ENCODE peak calls at places on chromosomes 7 and 10, in ten cellular contexts. One of them, this sample, is unnamed.

GRCh38 chr7:104993217-104993857 is 20.7 kb upstream of the KMT2E start:
- DNase-seq in CD14-positive monocyte: no peak
- DNase-seq in coronary artery: no peak
- DNase-seq in brain microvascular endothelial cell: no peak
- DNase-seq in neural crest cell: no peak
- DNase-seq in upper lobe of right lung: no peak
- DNase-seq in HFFc6: no peak
- DNase-seq in WERI-Rb-1: no peak
- DNase-seq in lower leg skin: no peak
- DNase-seq in adrenal gland: no peak
- DNase-seq in this sample: no peak

GRCh38 chr10:11871470-11871869 is 48.3 kb downstream of the PROSER2 start:
- DNase-seq in CD14-positive monocyte: no peak
- DNase-seq in coronary artery: no peak
- DNase-seq in brain microvascular endothelial cell: peak
- DNase-seq in neural crest cell: no peak
- DNase-seq in upper lobe of right lung: no peak
- DNase-seq in HFFc6: no peak
- DNase-seq in WERI-Rb-1: no peak
- DNase-seq in lower leg skin: no peak
- DNase-seq in adrenal gland: no peak
- DNase-seq in this sample: no peak

GRCh38 chr7:71286336-71286735 is 154.4 kb downstream of the GALNT17 start:
- DNase-seq in CD14-positive monocyte: no peak
- DNase-seq in coronary artery: peak
- DNase-seq in brain microvascular endothelial cell: no peak
- DNase-seq in neural crest cell: no peak
- DNase-seq in upper lobe of right lung: no peak
- DNase-seq in HFFc6: no peak
- DNase-seq in WERI-Rb-1: no peak
- DNase-seq in lower leg skin: no peak
- DNase-seq in adrenal gland: no peak
- DNase-seq in this sample: no peak

GRCh38 chr7:65379318-65379717 is 5.7 kb downstream of the ZNF92 start:
- DNase-seq in CD14-positive monocyte: no peak
- DNase-seq in coronary artery: no peak
- DNase-seq in brain microvascular endothelial cell: peak
- DNase-seq in neural crest cell: no peak
- DNase-seq in upper lobe of right lung: no peak
- DNase-seq in HFFc6: no peak
- DNase-seq in WERI-Rb-1: no peak
- DNase-seq in lower leg skin: no peak
- DNase-seq in adrenal gland: no peak
- DNase-seq in this sample: no peak

GRCh38 chr10:32459072-32459703 is 13.2 kb downstream of the CCDC7 start:
- DNase-seq in CD14-positive monocyte: no peak
- DNase-seq in coronary artery: no peak
- DNase-seq in brain microvascular endothelial cell: no peak
- DNase-seq in neural crest cell: no peak
- DNase-seq in upper lobe of right lung: no peak
- DNase-seq in HFFc6: no peak
- DNase-seq in WERI-Rb-1: no peak
- DNase-seq in lower leg skin: no peak
- DNase-seq in adrenal gland: no peak
- DNase-seq in this sample: no peak

GRCh38 chr7:22725585-22725984 is 1.4 kb upstream of the IL6 start:
- DNase-seq in CD14-positive monocyte: no peak
- DNase-seq in coronary artery: no peak
- DNase-seq in brain microvascular endothelial cell: peak
- DNase-seq in neural crest cell: no peak
- DNase-seq in upper lobe of right lung: no peak
- DNase-seq in HFFc6: peak
- DNase-seq in WERI-Rb-1: no peak
- DNase-seq in lower leg skin: no peak
- DNase-seq in adrenal gland: no peak
- DNase-seq in this sample: no peak

GRCh38 chr10:49173848-49174247 is 14.3 kb downstream of the TMEM273 start:
- DNase-seq in CD14-positive monocyte: no peak
- DNase-seq in coronary artery: no peak
- DNase-seq in brain microvascular endothelial cell: no peak
- DNase-seq in neural crest cell: no peak
- DNase-seq in upper lobe of right lung: no peak
- DNase-seq in HFFc6: no peak
- DNase-seq in WERI-Rb-1: no peak
- DNase-seq in lower leg skin: no peak
- DNase-seq in adrenal gland: no peak
- DNase-seq in this sample: no peak

GRCh38 chr7:36986429-36987362 is 262.4 kb upstream of the AOAH start:
- DNase-seq in CD14-positive monocyte: peak
- DNase-seq in coronary artery: no peak
- DNase-seq in brain microvascular endothelial cell: peak
- DNase-seq in neural crest cell: peak
- DNase-seq in upper lobe of right lung: peak
- DNase-seq in HFFc6: peak
- DNase-seq in WERI-Rb-1: peak
- DNase-seq in lower leg skin: peak
- DNase-seq in adrenal gland: peak
- DNase-seq in this sample: peak

GRCh38 chr7:137667633-137668387 is 179.0 kb downstream of the DGKI start:
- DNase-seq in CD14-positive monocyte: no peak
- DNase-seq in coronary artery: no peak
- DNase-seq in brain microvascular endothelial cell: peak
- DNase-seq in neural crest cell: no peak
- DNase-seq in upper lobe of right lung: no peak
- DNase-seq in HFFc6: peak
- DNase-seq in WERI-Rb-1: no peak
- DNase-seq in lower leg skin: no peak
- DNase-seq in adrenal gland: no peak
- DNase-seq in this sample: no peak

GRCh38 chr10:49609283-49610014 is 661 bp upstream of the SLC18A3 start:
- DNase-seq in CD14-positive monocyte: peak
- DNase-seq in coronary artery: peak
- DNase-seq in brain microvascular endothelial cell: no peak
- DNase-seq in neural crest cell: peak
- DNase-seq in upper lobe of right lung: peak
- DNase-seq in HFFc6: no peak
- DNase-seq in WERI-Rb-1: peak
- DNase-seq in lower leg skin: no peak
- DNase-seq in adrenal gland: no peak
- DNase-seq in this sample: no peak

GRCh38 chr7:44063894-44064651 is 1.3 kb downstream of the PGAM2 start:
- DNase-seq in CD14-positive monocyte: peak
- DNase-seq in coronary artery: peak
- DNase-seq in brain microvascular endothelial cell: no peak
- DNase-seq in neural crest cell: no peak
- DNase-seq in upper lobe of right lung: peak
- DNase-seq in HFFc6: no peak
- DNase-seq in WERI-Rb-1: no peak
- DNase-seq in lower leg skin: no peak
- DNase-seq in adrenal gland: no peak
- DNase-seq in this sample: no peak

GRCh38 chr7:90461216-90461615 is 8.2 kb upstream of the PTTG1IP2 start:
- DNase-seq in CD14-positive monocyte: peak
- DNase-seq in coronary artery: no peak
- DNase-seq in brain microvascular endothelial cell: no peak
- DNase-seq in neural crest cell: no peak
- DNase-seq in upper lobe of right lung: no peak
- DNase-seq in HFFc6: no peak
- DNase-seq in WERI-Rb-1: no peak
- DNase-seq in lower leg skin: no peak
- DNase-seq in adrenal gland: no peak
- DNase-seq in this sample: no peak

GRCh38 chr7:7395785-7396184 is 139.9 kb downstream of the COL28A1 start:
- DNase-seq in CD14-positive monocyte: no peak
- DNase-seq in coronary artery: no peak
- DNase-seq in brain microvascular endothelial cell: no peak
- DNase-seq in neural crest cell: no peak
- DNase-seq in upper lobe of right lung: no peak
- DNase-seq in HFFc6: no peak
- DNase-seq in WERI-Rb-1: no peak
- DNase-seq in lower leg skin: no peak
- DNase-seq in adrenal gland: no peak
- DNase-seq in this sample: no peak

GRCh38 chr7:155985518-155986427 is 173.5 kb upstream of the SHH start:
- DNase-seq in CD14-positive monocyte: peak
- DNase-seq in coronary artery: peak
- DNase-seq in brain microvascular endothelial cell: no peak
- DNase-seq in neural crest cell: no peak
- DNase-seq in upper lobe of right lung: peak
- DNase-seq in HFFc6: no peak
- DNase-seq in WERI-Rb-1: no peak
- DNase-seq in lower leg skin: no peak
- DNase-seq in adrenal gland: no peak
- DNase-seq in this sample: no peak

GRCh38 chr7:7812112-7812511 is 93.7 kb upstream of the RPA3 start:
- DNase-seq in CD14-positive monocyte: no peak
- DNase-seq in coronary artery: no peak
- DNase-seq in brain microvascular endothelial cell: no peak
- DNase-seq in neural crest cell: no peak
- DNase-seq in upper lobe of right lung: no peak
- DNase-seq in HFFc6: no peak
- DNase-seq in WERI-Rb-1: no peak
- DNase-seq in lower leg skin: no peak
- DNase-seq in adrenal gland: no peak
- DNase-seq in this sample: no peak

GRCh38 chr10:17348111-17349008 is 106.0 kb downstream of the ST8SIA6 start:
- DNase-seq in CD14-positive monocyte: no peak
- DNase-seq in coronary artery: peak
- DNase-seq in brain microvascular endothelial cell: peak
- DNase-seq in neural crest cell: no peak
- DNase-seq in upper lobe of right lung: no peak
- DNase-seq in HFFc6: peak
- DNase-seq in WERI-Rb-1: peak
- DNase-seq in lower leg skin: no peak
- DNase-seq in adrenal gland: peak
- DNase-seq in this sample: no peak

GRCh38 chr7:140230862-140231778 is 54.3 kb upstream of the KDM7A start:
- DNase-seq in CD14-positive monocyte: peak
- DNase-seq in coronary artery: no peak
- DNase-seq in brain microvascular endothelial cell: peak
- DNase-seq in neural crest cell: peak
- DNase-seq in upper lobe of right lung: peak
- DNase-seq in HFFc6: no peak
- DNase-seq in WERI-Rb-1: peak
- DNase-seq in lower leg skin: peak
- DNase-seq in adrenal gland: peak
- DNase-seq in this sample: peak

GRCh38 chr10:50224330-50224952 is 26.9 kb downstream of the ASAH2 start:
- DNase-seq in CD14-positive monocyte: no peak
- DNase-seq in coronary artery: no peak
- DNase-seq in brain microvascular endothelial cell: peak
- DNase-seq in neural crest cell: peak
- DNase-seq in upper lobe of right lung: no peak
- DNase-seq in HFFc6: peak
- DNase-seq in WERI-Rb-1: peak
- DNase-seq in lower leg skin: no peak
- DNase-seq in adrenal gland: peak
- DNase-seq in this sample: peak

GRCh38 chr7:150428671-150429451 is 21.6 kb upstream of the GIMAP8 start:
- DNase-seq in CD14-positive monocyte: no peak
- DNase-seq in coronary artery: peak
- DNase-seq in brain microvascular endothelial cell: peak
- DNase-seq in neural crest cell: no peak
- DNase-seq in upper lobe of right lung: peak
- DNase-seq in HFFc6: peak
- DNase-seq in WERI-Rb-1: peak
- DNase-seq in lower leg skin: no peak
- DNase-seq in adrenal gland: peak
- DNase-seq in this sample: no peak

GRCh38 chr7:26202019-26202985 is 757 bp downstream of the CBX3 start:
- DNase-seq in CD14-positive monocyte: peak
- DNase-seq in coronary artery: peak
- DNase-seq in brain microvascular endothelial cell: no peak
- DNase-seq in neural crest cell: peak
- DNase-seq in upper lobe of right lung: peak
- DNase-seq in HFFc6: no peak
- DNase-seq in WERI-Rb-1: peak
- DNase-seq in lower leg skin: peak
- DNase-seq in adrenal gland: peak
- DNase-seq in this sample: peak
- TF ChIP-seq CTCF in CD14-positive monocyte: no peak
- TF ChIP-seq CTCF in coronary artery: no peak
- TF ChIP-seq CTCF in brain microvascular endothelial cell: no peak
- TF ChIP-seq CTCF in neural crest cell: no peak
- TF ChIP-seq CTCF in upper lobe of right lung: no peak
- TF ChIP-seq CTCF in HFFc6: peak
- TF ChIP-seq CTCF in WERI-Rb-1: no peak
- TF ChIP-seq CTCF in lower leg skin: no peak
- TF ChIP-seq CTCF in adrenal gland: no peak
- TF ChIP-seq CTCF in this sample: no peak

GRCh38 chr7:157136372-157136771 is 2.4 kb upstream of the UBE3C start:
- DNase-seq in CD14-positive monocyte: no peak
- DNase-seq in coronary artery: no peak
- DNase-seq in brain microvascular endothelial cell: peak
- DNase-seq in neural crest cell: no peak
- DNase-seq in upper lobe of right lung: no peak
- DNase-seq in HFFc6: peak
- DNase-seq in WERI-Rb-1: no peak
- DNase-seq in lower leg skin: no peak
- DNase-seq in adrenal gland: no peak
- DNase-seq in this sample: no peak
- TF ChIP-seq CTCF in CD14-positive monocyte: peak
- TF ChIP-seq CTCF in coronary artery: no peak
- TF ChIP-seq CTCF in brain microvascular endothelial cell: peak
- TF ChIP-seq CTCF in neural crest cell: peak
- TF ChIP-seq CTCF in upper lobe of right lung: no peak
- TF ChIP-seq CTCF in HFFc6: peak
- TF ChIP-seq CTCF in WERI-Rb-1: peak
- TF ChIP-seq CTCF in lower leg skin: no peak
- TF ChIP-seq CTCF in adrenal gland: no peak
- TF ChIP-seq CTCF in this sample: no peak

GRCh38 chr10:112475565-112476233 is 28.7 kb downstream of the VTI1A start:
- DNase-seq in CD14-positive monocyte: no peak
- DNase-seq in coronary artery: no peak
- DNase-seq in brain microvascular endothelial cell: no peak
- DNase-seq in neural crest cell: no peak
- DNase-seq in upper lobe of right lung: no peak
- DNase-seq in HFFc6: peak
- DNase-seq in WERI-Rb-1: no peak
- DNase-seq in lower leg skin: no peak
- DNase-seq in adrenal gland: no peak
- DNase-seq in this sample: no peak
- TF ChIP-seq CTCF in CD14-positive monocyte: no peak
- TF ChIP-seq CTCF in coronary artery: peak
- TF ChIP-seq CTCF in brain microvascular endothelial cell: peak
- TF ChIP-seq CTCF in neural crest cell: peak
- TF ChIP-seq CTCF in upper lobe of right lung: peak
- TF ChIP-seq CTCF in HFFc6: peak
- TF ChIP-seq CTCF in WERI-Rb-1: peak
- TF ChIP-seq CTCF in lower leg skin: no peak
- TF ChIP-seq CTCF in adrenal gland: peak
- TF ChIP-seq CTCF in this sample: peak

DNA sequence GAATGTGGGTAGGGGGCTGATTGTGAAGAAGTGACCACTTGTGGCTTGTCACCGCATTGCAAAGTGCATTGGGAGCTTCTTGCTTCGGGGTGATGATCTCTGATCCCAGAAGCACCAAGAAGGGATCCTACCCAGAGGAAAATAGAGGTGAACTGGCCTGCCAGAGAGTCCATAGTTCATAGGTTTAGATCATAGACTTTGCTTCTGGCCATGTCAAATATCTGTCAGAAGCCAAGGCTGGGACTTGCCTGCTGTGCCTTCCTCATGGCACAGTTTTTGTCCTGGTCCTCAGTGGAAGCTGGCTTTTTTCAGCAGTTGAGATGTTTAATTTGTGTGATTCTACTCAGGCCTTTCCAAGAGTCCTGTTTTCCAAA is 1.1 kb downstream of the ZSWIM8 start:
- DNase-seq in CD14-positive monocyte: no peak
- DNase-seq in coronary artery: no peak
- DNase-seq in brain microvascular endothelial cell: no peak
- DNase-seq in neural crest cell: no peak
- DNase-seq in upper lobe of right lung: no peak
- DNase-seq in HFFc6: no peak
- DNase-seq in WERI-Rb-1: no peak
- DNase-seq in lower leg skin: no peak
- DNase-seq in adrenal gland: no peak
- DNase-seq in this sample: no peak
- TF ChIP-seq CTCF in CD14-positive monocyte: no peak
- TF ChIP-seq CTCF in coronary artery: no peak
- TF ChIP-seq CTCF in brain microvascular endothelial cell: no peak
- TF ChIP-seq CTCF in neural crest cell: peak
- TF ChIP-seq CTCF in upper lobe of right lung: no peak
- TF ChIP-seq CTCF in HFFc6: no peak
- TF ChIP-seq CTCF in WERI-Rb-1: no peak
- TF ChIP-seq CTCF in lower leg skin: no peak
- TF ChIP-seq CTCF in adrenal gland: no peak
- TF ChIP-seq CTCF in this sample: no peak

This sample was measured in stomach.